ENCODE peak calls at places on chromosomes 11 and 22, in seven cellular contexts. O, F, C, P, W, T and X are unnamed samples.

GRCh38 chr11:45093761-45094455 is 52.5 kb upstream of the PRDM11 start:
- DNase-seq in O (no peak), F (no peak), C (no peak), P (no peak), W (peak; percentile 28), T (no peak), X (no peak)

GRCh38 chr11:44979536-44980399 is 29.1 kb upstream of the TP53I11 start:
- DNase-seq in O (no peak), F (peak; percentile 78), C (peak; percentile 71), P (peak; percentile 44), W (peak; percentile 80), T (no peak), X (peak; percentile 84)

GRCh38 chr11:46914910-46915309 is 3.4 kb downstream of the LRP4 start:
- DNase-seq in O (no peak), F (no peak), C (no peak), P (no peak), W (no peak), T (no peak), X (no peak)

GRCh38 chr11:70203749-70204465 is 811 bp downstream of the FADD start:
- DNase-seq in O (peak; percentile 88), F (peak; percentile 57), C (peak; percentile 69), P (peak; percentile 49), W (no peak), T (peak; percentile 90), X (peak; percentile 69)

GRCh38 chr11:10544491-10545470 is 3.8 kb upstream of the RNF141 start:
- DNase-seq in O (no peak), F (no peak), C (no peak), P (no peak), W (no peak), T (no peak), X (no peak)

GRCh38 chr22:49754674-49755590 is 72.7 kb downstream of the BRD1 start:
- DNase-seq in O (no peak), F (no peak), C (no peak), P (no peak), W (no peak), T (no peak), X (peak; percentile 62)

GRCh38 chr11:66277475-66278391 is at the start of gene CNIH2:
- DNase-seq in O (peak; percentile 16), F (no peak), C (peak; percentile 84), P (peak; percentile 82), W (peak; percentile 64), T (peak; percentile 30), X (no peak)

GRCh38 chr22:33919591-33920501 is at the start of gene LARGE1:
- DNase-seq in O (peak; percentile 47), F (no peak), C (peak; percentile 74), P (peak; percentile 78), W (peak; percentile 69), T (no peak), X (peak; percentile 79)

GRCh38 chr11:27698872-27699241 is 1.4 kb downstream of the BDNF start:
- DNase-seq in O (peak; percentile 96), F (no peak), C (peak; percentile 78), P (peak; percentile 95), W (peak; percentile 69), T (peak; percentile 38), X (peak; percentile 87)

GRCh38 chr22:44574057-44574456 is 76.0 kb upstream of the RTL6 start:
- DNase-seq in O (peak; percentile 76), F (peak; percentile 13), C (no peak), P (no peak), W (peak; percentile 20), T (no peak), X (peak; percentile 63)

GRCh38 chr22:23557036-23557435 is 23.1 kb downstream of the IGLL1 start:
- DNase-seq in O (no peak), F (no peak), C (no peak), P (no peak), W (peak; percentile 36), T (no peak), X (peak; percentile 36)

GRCh38 chr11:128891410-128891861 is 280 bp downstream of the KCNJ5 start:
- DNase-seq in O (no peak), F (no peak), C (no peak), P (no peak), W (no peak), T (no peak), X (no peak)

GRCh38 chr11:62573006-62573591 is 592 bp downstream of the EEF1G start:
- DNase-seq in O (peak; percentile 30), F (no peak), C (no peak), P (peak; percentile 51), W (peak; percentile 59), T (no peak), X (peak; percentile 67)

GRCh38 chr11:2380807-2381350 is 3.8 kb downstream of the CD81 start:
- DNase-seq in O (peak; percentile 79), F (no peak), C (no peak), P (no peak), W (peak; percentile 83), T (no peak), X (peak; percentile 93)

GRCh38 chr11:74971424-74971823 is 17.3 kb upstream of the NEU3 start:
- DNase-seq in O (peak; percentile 27), F (no peak), C (no peak), P (no peak), W (no peak), T (no peak), X (no peak)

GRCh38 chr11:64742087-64742939 is 1.6 kb downstream of the RASGRP2 start:
- DNase-seq in O (no peak), F (no peak), C (no peak), P (peak; percentile 58), W (peak; percentile 65), T (no peak), X (no peak)

GRCh38 chr22:49817359-49817758 is 10.3 kb downstream of the BRD1 start:
- DNase-seq in O (no peak), F (no peak), C (no peak), P (no peak), W (no peak), T (no peak), X (no peak)

GRCh38 chr11:32198053-32198452 is 107.2 kb downstream of the RCN1 start:
- DNase-seq in O (peak; percentile 12), F (no peak), C (no peak), P (peak; percentile 47), W (no peak), T (no peak), X (no peak)

GRCh38 chr22:26592368-26593015 is 2.6 kb upstream of the TPST2 start:
- DNase-seq in O (no peak), F (no peak), C (no peak), P (no peak), W (no peak), T (peak; percentile 32), X (no peak)

GRCh38 chr11:82776377-82776776 is 42.7 kb upstream of the FAM181B start:
- DNase-seq in O (no peak), F (no peak), C (no peak), P (no peak), W (no peak), T (no peak), X (no peak)

GRCh38 chr11:67493548-67494370 is 10.9 kb downstream of the AIP start:
- DNase-seq in O (no peak), F (no peak), C (no peak), P (no peak), W (no peak), T (no peak), X (no peak)

GRCh38 chr11:43948341-43949185 is 6.1 kb downstream of the C11orf96 start:
- DNase-seq in O (no peak), F (no peak), C (no peak), P (no peak), W (no peak), T (no peak), X (peak; percentile 35)
- TF ChIP-seq CTCF in O (no peak), F (no peak), C (no peak), P (no peak), W (no peak), T (no peak), X (no peak)

DNA sequence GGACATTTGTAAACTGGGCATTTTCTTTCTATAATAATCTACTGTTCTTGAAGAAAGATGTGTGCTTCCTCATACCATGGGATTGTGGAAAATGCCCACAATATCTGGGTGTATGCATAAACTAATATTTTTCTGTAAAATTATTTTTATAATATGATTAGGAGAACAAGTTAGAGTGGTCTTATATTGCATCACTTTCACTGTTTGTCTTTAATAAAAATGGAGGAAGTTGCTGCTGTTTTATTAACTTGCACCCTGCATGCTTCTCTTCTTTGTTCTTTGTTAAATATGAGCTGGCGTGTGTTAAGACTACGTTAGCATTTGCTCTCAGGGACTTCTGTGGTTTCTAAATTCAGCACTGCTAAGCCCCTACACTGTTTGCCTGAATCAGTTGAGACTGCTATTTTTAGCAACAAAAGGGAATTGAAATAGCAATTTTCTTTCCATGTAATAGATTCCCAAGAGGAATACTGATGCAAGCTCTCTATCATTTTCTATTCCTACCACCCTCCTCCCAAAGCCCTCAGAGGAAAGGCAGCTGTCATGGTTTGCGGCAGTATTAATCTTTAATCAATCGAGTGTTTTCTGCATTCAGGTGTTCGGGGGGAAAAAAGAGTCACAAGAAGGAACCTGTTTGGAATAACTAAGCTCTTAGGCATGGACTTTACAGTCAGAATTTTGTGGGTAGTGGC is 56.1 kb downstream of the HSD17B12 start:
- DNase-seq in O (peak; percentile 75), F (no peak), C (no peak), P (no peak), W (no peak), T (no peak), X (no peak)
- H3K27ac ChIP-seq in O (peak overlapping the region; percentile 97), F (no peak overlapping the region), C (no peak overlapping the region), P (no peak overlapping the region), W (no peak overlapping the region), T (no peak overlapping the region), X (no peak overlapping the region)

GRCh38 chr11:125903753-125904659 is at the start of gene DDX25:
- DNase-seq in O (no peak), F (no peak), C (no peak), P (peak; percentile 85), W (no peak), T (no peak), X (no peak)

GRCh38 chr11:125902315-125902926 is 585 bp downstream of the PUS3 start:
- DNase-seq in O (no peak), F (no peak), C (no peak), P (no peak), W (no peak), T (no peak), X (no peak)

GRCh38 chr11:125901872-125902271 is 1.1 kb downstream of the PUS3 start:
- DNase-seq in O (no peak), F (no peak), C (no peak), P (no peak), W (no peak), T (no peak), X (no peak)

GRCh38 chr11:125902927-125903752 is at the start of gene PUS3:
- DNase-seq in O (peak; percentile 84), F (no peak), C (peak; percentile 88), P (peak; percentile 92), W (peak; percentile 93), T (peak; percentile 86), X (peak; percentile 96)

DNA sequence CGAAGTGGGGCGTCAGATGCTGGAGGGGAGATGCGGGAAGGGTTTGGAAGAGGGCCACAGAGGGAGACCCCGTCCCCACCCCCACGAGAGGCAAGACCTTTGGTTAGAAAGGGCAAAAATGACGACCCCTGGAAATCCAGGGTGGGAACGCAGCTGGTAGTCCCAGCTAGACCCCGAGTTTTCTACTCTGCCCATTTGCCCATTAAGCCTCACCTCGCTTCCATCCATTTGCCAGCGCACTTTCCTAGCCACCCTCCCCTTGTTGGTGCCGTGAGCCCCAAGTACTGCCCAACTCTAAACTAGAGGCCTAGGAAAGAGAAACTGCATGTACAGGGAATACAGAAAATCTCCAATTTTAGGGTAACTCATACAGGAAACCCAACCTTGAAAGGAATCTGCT is 370 bp downstream of the DDX25 start:
- DNase-seq in O (no peak), F (no peak), C (no peak), P (no peak), W (no peak), T (no peak), X (no peak)
- TF ChIP-seq CTCF in O (no peak), F (no peak), C (no peak), P (no peak), W (no peak), T (no peak), X (no peak)

GRCh38 chr11:110077866-110078325 is 15.3 kb upstream of the ZC3H12C start:
- DNase-seq in O (peak; percentile 53), F (no peak), C (peak; percentile 50), P (no peak), W (no peak), T (no peak), X (no peak)
- H3K27ac ChIP-seq in O (no peak overlapping the region), F (no peak overlapping the region), C (peak overlapping the region; percentile 79), P (no peak overlapping the region), W (no peak overlapping the region), T (no peak overlapping the region), X (no peak overlapping the region)